ENCODE peak calls at places on chromosomes 11 and 22, in eight cellular contexts. K is transverse colon, Y is pancreas, M is adipocyte, L is GM23248, V is IMR-90, H is lower lobe of right lung, G is mammary epithelial cell. Q is an unnamed sample. For H3K36me3, the result is how much of the 10 kb centered on the place peaks cover.

GRCh38 chr11:90717522-90717921 is 494.7 kb upstream of the CHORDC1 start:
- DNase-seq in K (no peak), Y (no peak), M (no peak), L (no peak), V (no peak), H (no peak), G (no peak), Q (no peak)

GRCh38 chr11:10908215-10908990 is 50.5 kb upstream of the ZBED5 start:
- DNase-seq in K (no peak), Y (no peak), M (peak), L (peak), V (peak), H (no peak), G (peak), Q (no peak)

GRCh38 chr22:50091092-50091491 is 1.3 kb downstream of the MOV10L1 start:
- DNase-seq in K (no peak), Y (no peak), M (no peak), L (no peak), V (no peak), H (no peak), G (no peak), Q (no peak)

GRCh38 chr11:1200611-1201191 is 22.2 kb upstream of the MUC5B start:
- DNase-seq in K (peak), Y (peak), M (no peak), L (no peak), V (no peak), H (peak), G (no peak), Q (no peak)

GRCh38 chr11:6656581-6656915 is 939 bp upstream of the DCHS1 start:
- DNase-seq in K (no peak), Y (no peak), M (no peak), L (no peak), V (no peak), H (no peak), G (no peak), Q (no peak)

GRCh38 chr11:16782226-16782919 is 43.9 kb downstream of the C11orf58 start:
- DNase-seq in K (no peak), Y (no peak), M (no peak), L (no peak), V (no peak), H (no peak), G (no peak), Q (no peak)

GRCh38 chr11:88174627-88175003 is 628 bp downstream of the RAB38 start:
- DNase-seq in K (peak), Y (peak), M (peak), L (peak), V (peak), H (peak), G (peak), Q (peak)

GRCh38 chr22:38104084-38104483 is 6.4 kb downstream of the BAIAP2L2 start:
- DNase-seq in K (no peak), Y (no peak), M (no peak), L (peak), V (peak), H (peak), G (no peak), Q (no peak)

GRCh38 chr11:109734602-109735001 is 312.6 kb downstream of the C11orf87 start:
- DNase-seq in K (no peak), Y (no peak), M (no peak), L (no peak), V (peak), H (no peak), G (no peak), Q (no peak)
- H3K36me3 ChIP-seq in K (under half), Y (under half), M (under half), L (under half), V (under half), H (under half), G (under half), Q (under half)

GRCh38 chr11:35402751-35403454 is 16.5 kb downstream of the SLC1A2 start:
- DNase-seq in K (no peak), Y (no peak), M (no peak), L (no peak), V (no peak), H (no peak), G (no peak), Q (no peak)
- H3K4me3 ChIP-seq in K (no peak), Y (peak), M (no peak), L (no peak), V (no peak), H (no peak), G (no peak), Q (no peak)

GRCh38 chr22:30790366-30790765 is 95.7 kb downstream of the OSBP2 start:
- DNase-seq in K (no peak), Y (no peak), M (no peak), L (no peak), V (no peak), H (no peak), G (no peak), Q (no peak)

GRCh38 chr22:30795118-30795517 is 100.4 kb downstream of the OSBP2 start:
- DNase-seq in K (no peak), Y (no peak), M (no peak), L (no peak), V (no peak), H (no peak), G (no peak), Q (no peak)
- H3K36me3 ChIP-seq in K (under half), Y (under half), M (under half), L (under half), V (under half), H (under half), G (under half), Q (under half)

GRCh38 chr11:94574193-94574961 is 7.2 kb downstream of the PIWIL4 start:
- DNase-seq in K (no peak), Y (no peak), M (peak), L (peak), V (peak), H (peak), G (peak), Q (no peak)
- H3K4me3 ChIP-seq in K (no peak), Y (no peak), M (peak), L (peak), V (no peak), H (peak), G (no peak), Q (no peak)

GRCh38 chr22:23431337-23432072 is 148.6 kb downstream of the IGLL1 start:
- DNase-seq in K (no peak), Y (no peak), M (no peak), L (no peak), V (no peak), H (no peak), G (no peak), Q (no peak)
- H3K36me3 ChIP-seq in K (under half), Y (under half), M (under half), L (under half), V (under half), H (under half), G (under half), Q (under half)

DNA sequence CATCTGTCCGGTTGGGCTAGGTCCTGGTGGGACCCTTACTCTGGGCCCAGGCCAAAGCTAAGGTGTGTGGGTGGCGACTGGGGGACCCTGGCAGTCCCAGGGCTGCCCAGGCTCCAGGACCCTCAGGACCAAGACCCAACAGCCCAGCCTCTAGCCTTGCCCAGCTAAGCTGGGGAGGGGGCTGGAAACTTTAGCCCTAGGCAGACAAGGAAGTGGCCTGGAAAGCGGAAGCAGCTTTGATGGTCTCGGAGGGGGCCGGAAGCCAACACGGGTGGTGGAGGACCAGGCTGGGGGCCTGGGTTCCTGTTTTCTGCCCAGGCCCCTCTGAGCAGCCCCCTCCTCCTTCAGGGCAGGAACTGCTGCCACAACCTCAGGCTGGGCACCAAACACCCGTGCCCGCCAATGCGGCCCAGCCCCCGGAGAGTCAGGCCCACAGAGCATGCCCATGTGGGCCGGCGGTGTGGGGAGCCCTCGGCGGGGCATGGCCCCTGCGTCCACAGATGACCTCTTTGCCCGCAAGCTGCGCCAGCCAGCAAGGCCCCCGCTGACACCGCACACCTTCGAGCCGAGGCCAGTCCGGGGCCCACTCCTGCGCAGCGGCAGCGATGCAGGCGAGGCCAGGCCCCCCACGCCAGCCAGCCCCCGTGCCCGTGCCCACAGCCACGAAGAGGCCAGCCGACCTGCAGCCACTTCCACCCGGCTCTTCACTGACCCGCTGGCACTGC is 2.7 kb downstream of the SIPA1 start:
- DNase-seq in K (peak), Y (peak), M (no peak), L (no peak), V (no peak), H (peak), G (no peak), Q (no peak)
- H3K4me3 ChIP-seq in K (no peak), Y (peak), M (no peak), L (no peak), V (no peak), H (peak), G (no peak), Q (no peak)